ENCODE peak calls at places on chromosomes 4 and X, in four cellular contexts. T is GM12878, V is HL-60, G is transverse colon. X is an unnamed sample.

GRCh38 chr4:36323801-36324419 is 42.5 kb downstream of the DTHD1 start:
- DNase-seq in T (no peak), V (no peak), G (no peak), X (no peak)

GRCh38 chr4:165873298-165874071 is 448 bp downstream of the TLL1 start:
- DNase-seq in T (no peak), V (no peak), G (no peak), X (no peak)

GRCh38 chr4:101393256-101393655 is 45.9 kb upstream of the PPP3CA start:
- DNase-seq in T (no peak), V (no peak), G (no peak), X (no peak)

GRCh38 chr4:88446124-88446523 is 10.8 kb upstream of the HERC5 start:
- DNase-seq in T (no peak), V (no peak), G (no peak), X (no peak)

GRCh38 chrX:121161501-121161933 is 114.1 kb downstream of the GLUD2 start:
- DNase-seq in T (peak; percentile 9), V (no peak), G (no peak), X (no peak)

GRCh38 chr4:20538922-20539321 is 161.3 kb upstream of the PACRGL start:
- DNase-seq in T (no peak), V (no peak), G (no peak), X (no peak)

GRCh38 chr4:34512631-34513030 is 1731.7 kb downstream of the ARAP2 start:
- DNase-seq in T (no peak), V (no peak), G (no peak), X (no peak)

GRCh38 chr4:112272292-112272691 is 13.4 kb downstream of the TIFA start:
- DNase-seq in T (no peak), V (no peak), G (no peak), X (no peak)

GRCh38 chr4:39883645-39884044 is 94.1 kb downstream of the PDS5A start:
- DNase-seq in T (no peak), V (no peak), G (no peak), X (no peak)

GRCh38 chr4:98448923-98449322 is 187.7 kb downstream of the RAP1GDS1 start:
- DNase-seq in T (no peak), V (peak; percentile 11), G (peak; percentile 33), X (no peak)

GRCh38 chr4:183300070-183300469 is 20.0 kb downstream of the CLDN22 start:
- DNase-seq in T (no peak), V (no peak), G (no peak), X (no peak)

GRCh38 chr4:174598800-174599199 is 76.5 kb upstream of the HPGD start:
- DNase-seq in T (no peak), V (no peak), G (no peak), X (no peak)

GRCh38 chrX:69597399-69597798 is 18.5 kb upstream of the EDA start:
- DNase-seq in T (no peak), V (no peak), G (no peak), X (no peak)

GRCh38 chr4:98481167-98481566 is 177.2 kb downstream of the TSPAN5 start:
- DNase-seq in T (no peak), V (no peak), G (no peak), X (no peak)

GRCh38 chr4:83731609-83732008 is 195.7 kb downstream of the GPAT3 start:
- DNase-seq in T (no peak), V (no peak), G (no peak), X (no peak)

DNA sequence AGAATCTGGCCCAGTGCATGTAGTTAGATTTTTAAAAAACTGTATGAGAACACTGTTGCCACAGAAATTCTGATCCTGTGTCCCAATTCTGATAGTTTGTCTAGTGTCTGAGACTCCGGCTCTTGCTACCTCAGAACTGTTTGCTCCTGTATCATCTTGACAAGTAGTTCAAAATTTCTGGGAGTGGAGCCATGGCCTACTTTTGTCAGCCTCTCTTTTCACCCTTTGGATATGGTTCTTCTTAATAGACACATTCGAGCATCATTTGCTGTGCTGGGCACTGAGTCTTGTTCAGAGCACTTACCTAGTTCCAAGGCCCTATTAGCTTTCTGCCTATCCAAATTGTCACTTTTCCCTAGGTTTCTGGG is 46.9 kb downstream of the ATP10D start:
- DNase-seq in T (no peak), V (no peak), G (no peak), X (no peak)
- H3K4me3 ChIP-seq in T (no peak overlapping the region), V (no peak overlapping the region), G (no peak overlapping the region), X (no peak overlapping the region)

GRCh38 chr4:175770555-175770954 is 41.5 kb downstream of the GPM6A start:
- DNase-seq in T (no peak), V (no peak), G (no peak), X (no peak)
- TF ChIP-seq POLR2AphosphoS5 in T (no peak), V (no peak), G (no peak), X (no peak)

DNA sequence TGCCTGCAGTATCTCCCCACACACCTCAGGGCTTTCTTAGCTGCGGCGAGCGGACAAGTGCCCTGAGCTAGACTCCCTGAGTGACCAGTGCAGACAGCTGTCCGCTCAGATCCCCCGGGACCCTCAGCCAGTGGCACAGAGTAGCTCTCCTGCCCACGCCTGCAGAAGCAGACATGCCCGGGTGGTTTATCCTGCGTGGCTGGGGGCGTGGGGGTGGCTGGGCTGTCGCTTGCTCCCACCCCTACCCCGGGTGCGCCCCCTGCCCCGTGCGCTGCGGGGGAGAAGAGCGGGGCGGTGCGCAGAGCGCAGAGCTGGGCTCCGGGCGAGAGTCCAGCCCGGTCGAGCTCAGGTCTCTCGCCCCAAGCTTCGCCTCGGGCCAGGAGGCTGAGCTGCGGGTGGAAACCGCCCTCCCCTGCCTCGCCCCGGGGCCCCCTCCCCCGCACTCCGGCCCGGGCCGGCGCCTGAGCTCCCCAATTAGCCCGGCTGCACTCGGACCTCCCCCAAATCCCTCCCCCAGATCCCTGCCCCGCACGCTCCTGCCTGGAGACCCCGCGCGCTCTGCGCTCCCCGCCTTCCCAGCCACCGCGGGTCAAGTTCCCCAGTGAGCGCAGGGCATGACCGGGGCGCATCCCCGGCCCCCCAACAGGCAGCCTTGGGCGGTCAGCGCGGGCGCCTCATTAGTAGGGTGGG is 11.7 kb upstream of the SHOX start:
- DNase-seq in T (no peak), V (no peak), G (no peak), X (no peak)
- H3K27me3 ChIP-seq in T (no peaks in the 10 kb centered on the region), V (peaks cover 14% of the 10 kb centered on the region), G (peaks cover 41% of the 10 kb centered on the region), X (peaks cover 50% of the 10 kb centered on the region)

GRCh38 chrX:131072871-131073571 is 14.9 kb downstream of the ARHGAP36 start:
- DNase-seq in T (no peak), V (no peak), G (no peak), X (no peak)
- H3K4me3 ChIP-seq in T (no peak overlapping the region), V (no peak overlapping the region), G (no peak overlapping the region), X (no peak overlapping the region)

GRCh38 chr4:153267013-153267412 is 62.8 kb downstream of the TRIM2 start:
- DNase-seq in T (no peak), V (no peak), G (no peak), X (no peak)
- TF ChIP-seq POLR2AphosphoS5 in T (no peak), V (no peak), G (peak; percentile 15), X (no peak)

GRCh38 chr4:189033801-189034347 is 894.6 kb downstream of the TRIML1 start:
- DNase-seq in T (no peak), V (no peak), G (no peak), X (no peak)
- H3K27me3 ChIP-seq in T (no peaks in the 10 kb centered on the region), V (no peaks in the 10 kb centered on the region), G (no peaks in the 10 kb centered on the region), X (no peaks in the 10 kb centered on the region)

DNA sequence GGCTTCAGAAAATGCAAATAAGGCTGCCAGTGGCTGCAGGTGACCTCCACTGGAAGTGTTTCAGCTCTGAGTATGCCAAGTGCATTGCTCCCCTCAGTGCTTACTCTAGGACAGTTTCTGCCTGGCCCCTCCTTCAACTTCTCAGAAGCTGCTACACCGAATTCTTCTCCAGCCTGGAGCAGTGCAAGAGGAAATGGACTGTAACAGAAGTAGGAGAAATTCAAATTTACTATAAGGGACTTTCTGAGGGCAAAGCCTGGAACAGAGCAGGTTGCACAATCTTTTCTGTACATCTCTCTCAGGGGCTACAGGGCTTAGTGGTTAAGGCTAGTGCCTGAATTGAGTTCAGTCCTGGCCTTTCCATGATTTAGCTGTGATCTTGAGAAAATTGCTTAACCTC is 233.3 kb downstream of the PTTG2 start:
- DNase-seq in T (no peak), V (peak; percentile 41), G (no peak), X (no peak)
- H3K4me3 ChIP-seq in T (no peak overlapping the region), V (no peak overlapping the region), G (no peak overlapping the region), X (no peak overlapping the region)

DNA sequence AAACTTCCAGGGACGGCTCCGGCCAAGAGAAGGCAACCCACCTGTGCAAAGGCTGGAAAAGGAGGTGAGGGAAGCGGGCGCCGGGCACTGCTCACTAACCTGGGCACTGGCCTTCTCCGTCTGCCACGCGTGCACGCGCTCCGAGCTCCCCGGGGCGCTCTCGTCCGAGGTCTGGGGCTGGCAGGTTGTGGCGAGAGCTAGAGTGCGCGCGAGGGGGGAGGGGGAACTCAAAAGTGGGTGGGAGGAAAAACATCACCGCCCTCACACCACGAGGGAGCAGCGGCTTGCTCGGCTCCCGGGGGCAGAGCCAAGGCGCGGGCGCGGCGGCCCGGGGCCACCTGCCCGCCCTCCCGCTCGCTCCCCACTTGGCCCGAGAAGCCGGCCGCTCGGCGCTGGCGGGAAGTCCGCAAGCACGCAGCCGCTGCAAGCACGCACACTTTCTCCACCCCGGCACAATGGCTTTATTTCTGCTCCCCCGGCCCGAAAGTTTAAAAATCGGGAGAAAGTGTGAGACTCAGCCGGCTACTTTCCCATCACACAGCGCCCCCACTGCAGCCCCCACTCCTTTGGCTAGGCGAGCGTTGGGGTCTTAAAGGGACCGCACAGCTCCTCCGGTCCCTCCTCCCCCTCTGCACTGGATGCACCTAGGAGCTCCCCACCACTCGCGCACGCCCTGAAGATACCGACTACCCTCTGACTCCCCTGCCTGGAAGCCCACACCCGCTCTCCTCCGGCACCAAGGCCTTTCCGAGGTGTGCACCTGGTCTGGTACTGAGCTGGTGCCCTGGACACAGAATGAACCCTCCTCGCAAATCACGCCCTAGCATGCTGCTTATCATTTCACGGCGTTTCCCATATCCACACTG is at the start of gene CHRDL1:
- DNase-seq in T (no peak), V (no peak), G (peak; percentile 18), X (no peak)
- TF ChIP-seq POLR2AphosphoS5 in T (no peak), V (no peak), G (no peak), X (no peak)